ENCODE peak calls at places on chromosomes 5 and 9, in nine cellular contexts. A, Q, H, V, G, E, M, P and N are unnamed samples.
A peak's percentile ranks its signal among the peaks of the same experiment; 100 is the strongest.

GRCh38 chr9:121541945-121542344 is 42.3 kb upstream of the GGTA1 start:
- DNase-seq in E (no peak), Q (no peak), M (no peak), A (no peak), H (no peak), P (no peak), V (no peak), G (no peak), N (no peak)

GRCh38 chr5:7728076-7728475 is 122.9 kb downstream of the CFAP90 start:
- DNase-seq in G (no peak), A (no peak), Q (no peak), P (no peak), V (no peak), M (no peak), H (no peak), E (no peak), N (no peak)

GRCh38 chr5:131595088-131596033 is 39.7 kb downstream of the RAPGEF6 start:
- DNase-seq in P (no peak), E (no peak), H (no peak), M (no peak), A (no peak), Q (no peak), V (no peak), G (no peak), N (no peak)

GRCh38 chr9:26687421-26687820 is 205.2 kb downstream of the CAAP1 start:
- DNase-seq in G (no peak), H (no peak), M (no peak), A (no peak), V (peak; percentile 62), P (peak; percentile 42), E (no peak), Q (peak; percentile 28), N (no peak)

GRCh38 chr9:1871486-1872181 is 143.5 kb upstream of the SMARCA2 start:
- DNase-seq in G (no peak), P (no peak), H (no peak), V (no peak), Q (no peak), E (peak; percentile 36), A (no peak), M (no peak), N (no peak)

GRCh38 chr9:85248514-85249312 is 493.0 kb downstream of the AGTPBP1 start:
- DNase-seq in G (no peak), P (peak; percentile 84), Q (no peak), V (peak; percentile 50), E (no peak), A (no peak), H (peak; percentile 26), M (peak; percentile 62), N (peak; percentile 70)

GRCh38 chr5:112848116-112848811 is 12.8 kb upstream of the SRP19 start:
- DNase-seq in A (no peak), H (peak; percentile 71), G (peak; percentile 6), V (peak; percentile 76), Q (peak; percentile 15), P (peak; percentile 75), E (peak; percentile 18), M (peak; percentile 62), N (peak; percentile 79)

GRCh38 chr9:73869261-73869660 is 627.9 kb upstream of the RORB start:
- DNase-seq in H (peak; percentile 0), Q (no peak), E (no peak), M (peak; percentile 74), A (no peak), G (no peak), V (peak; percentile 95), P (peak; percentile 85), N (peak; percentile 8)

GRCh38 chr9:456365-456764 is 241.7 kb downstream of the DOCK8 start:
- DNase-seq in G (no peak), Q (no peak), M (no peak), A (no peak), P (peak; percentile 31), H (no peak), E (no peak), V (no peak), N (peak; percentile 82)

GRCh38 chr9:128409998-128410397 is 10.7 kb upstream of the CERCAM start:
- DNase-seq in Q (peak; percentile 32), H (peak; percentile 39), M (no peak), P (peak; percentile 53), G (no peak), A (no peak), E (peak; percentile 74), V (peak; percentile 45), N (no peak)

GRCh38 chr5:74240783-74241750 is 399.5 kb downstream of the ENC1 start:
- DNase-seq in E (no peak), H (peak; percentile 80), G (no peak), V (peak; percentile 21), Q (no peak), A (no peak), M (peak; percentile 88), P (peak; percentile 97), N (peak; percentile 65)

GRCh38 chr5:3833566-3833965 is 237.9 kb downstream of the IRX1 start:
- DNase-seq in E (no peak), P (no peak), G (no peak), A (no peak), Q (no peak), H (no peak), V (no peak), M (no peak), N (no peak)

GRCh38 chr5:165616550-165617430 is 2111.4 kb downstream of the MAT2B start:
- DNase-seq in G (no peak), M (peak; percentile 36), Q (no peak), V (peak; percentile 34), H (no peak), P (peak; percentile 10), E (peak; percentile 40), A (no peak), N (no peak)

GRCh38 chr5:176611435-176611834 is 1.5 kb upstream of the GPRIN1 start:
- DNase-seq in M (peak; percentile 78), H (peak; percentile 81), E (peak; percentile 80), A (no peak), V (peak; percentile 77), P (peak; percentile 84), G (peak; percentile 49), Q (no peak), N (peak; percentile 87)

GRCh38 chr9:555493-555892 is 286.0 kb upstream of the DMRT1 start:
- DNase-seq in Q (no peak), V (no peak), M (no peak), E (no peak), H (no peak), A (no peak), G (no peak), P (no peak), N (peak; percentile 47)

GRCh38 chr9:93427655-93428379 is 23.7 kb upstream of the FAM120A start:
- DNase-seq in A (no peak), V (no peak), P (no peak), H (no peak), G (no peak), E (no peak), Q (peak; percentile 40), M (no peak), N (peak; percentile 19)

GRCh38 chr9:127877566-127877998 is at the start of gene AK1:
- DNase-seq in Q (peak; percentile 83), M (peak; percentile 81), G (no peak), E (peak; percentile 94), A (no peak), H (peak; percentile 57), V (no peak), P (peak; percentile 69), N (peak; percentile 19)

GRCh38 chr5:126965061-126965475 is 65.3 kb downstream of the MARCHF3 start:
- DNase-seq in M (peak; percentile 68), H (peak; percentile 92), A (no peak), P (peak; percentile 81), Q (no peak), E (no peak), G (no peak), V (peak; percentile 85), N (peak; percentile 47)

GRCh38 chr9:34490760-34491159 is 32.0 kb downstream of the ENHO start:
- DNase-seq in V (no peak), H (no peak), M (no peak), P (no peak), G (no peak), A (no peak), E (no peak), Q (no peak), N (no peak)

GRCh38 chr5:139908749-139909148 is 113.1 kb downstream of the PSD2 start:
- DNase-seq in V (peak; percentile 43), E (no peak), A (no peak), M (no peak), H (no peak), Q (peak; percentile 55), G (no peak), P (peak; percentile 35), N (no peak)

GRCh38 chr5:10582512-10582897 is 18.6 kb downstream of the ANKRD33B start:
- DNase-seq in H (no peak), A (no peak), V (no peak), P (no peak), Q (no peak), E (no peak), G (no peak), M (no peak), N (no peak)

GRCh38 chr9:131627846-131628820 is 82.8 kb downstream of the PRRT1B start:
- DNase-seq in A (peak; percentile 21), Q (peak; percentile 48), G (peak; percentile 41), V (no peak), P (peak; percentile 75), H (no peak), M (no peak), E (peak; percentile 62), N (peak; percentile 87)

GRCh38 chr9:4306066-4306787 is 6.4 kb upstream of the GLIS3 start:
- DNase-seq in P (peak; percentile 64), A (no peak), H (peak; percentile 36), Q (no peak), V (peak; percentile 42), G (no peak), E (no peak), M (no peak), N (peak; percentile 80)

GRCh38 chr5:126003309-126003708 is 419.9 kb upstream of the GRAMD2B start:
- DNase-seq in M (no peak), H (no peak), V (no peak), P (peak; percentile 79), G (no peak), E (no peak), Q (peak; percentile 26), A (no peak), N (no peak)

GRCh38 chr9:1046639-1047604 is 3.2 kb upstream of the DMRT2 start:
- DNase-seq in E (peak; percentile 78), P (no peak), Q (no peak), A (no peak), M (no peak), V (no peak), G (no peak), H (no peak), N (no peak)

GRCh38 chr9:95788011-95788410 is 87.5 kb upstream of the ERCC6L2 start:
- DNase-seq in M (no peak), H (no peak), G (no peak), P (no peak), E (peak; percentile 49), V (no peak), Q (no peak), A (no peak), N (peak; percentile 10)

GRCh38 chr9:130265431-130266235 is at the start of gene HMCN2:
- DNase-seq in A (no peak), G (no peak), P (no peak), V (no peak), Q (peak; percentile 76), M (no peak), H (no peak), E (peak; percentile 91), N (peak; percentile 85)

GRCh38 chr9:134198771-134199170 is 34.4 kb upstream of the RNU6ATAC start:
- DNase-seq in A (no peak), V (no peak), M (no peak), H (no peak), P (no peak), Q (no peak), G (no peak), E (no peak), N (no peak)

GRCh38 chr9:5718296-5719032 is 89.6 kb downstream of the RIC1 start:
- DNase-seq in Q (no peak), E (no peak), A (no peak), M (no peak), G (no peak), P (peak; percentile 12), H (peak; percentile 35), V (no peak), N (no peak)